ENCODE peak calls at places on chromosomes 3 and 15, in nine cellular contexts. One of them, this sample, is unnamed.

GRCh38 chr3:129432036-129432435 is 3.6 kb upstream of the EFCAB12 start:
- DNase-seq in activated naive CD4-positive, alpha-beta T cell treated with Interleukin-2 at 50 U/mL for 16 hours: no peak
- DNase-seq in AG10803: no peak
- DNase-seq in stimulated activated CD4-positive, alpha-beta T cell treated with anti-CD3 and anti-CD28 coated beads, Interleukin-2, amount 100 ng/mL, for 48 hours: no peak
- DNase-seq in nephron progenitor cell: no peak
- DNase-seq in activated gamma-delta T cell treated with Interleukin-2 at 50 U/mL for 16 hours: no peak
- DNase-seq in fibroblast of the conjunctiva: no peak
- DNase-seq in RPMI7951: peak
- DNase-seq in GM04503: no peak
- DNase-seq in this sample: peak

GRCh38 chr15:59191855-59192237 is 14.8 kb upstream of the LDHAL6B start:
- DNase-seq in activated gamma-delta T cell treated with Interleukin-2 at 50 U/mL for 16 hours: no peak
- DNase-seq in fibroblast of the conjunctiva: peak
- DNase-seq in nephron progenitor cell: no peak
- DNase-seq in AG10803: peak
- DNase-seq in GM04503: peak
- DNase-seq in RPMI7951: peak
- DNase-seq in activated naive CD4-positive, alpha-beta T cell treated with Interleukin-2 at 50 U/mL for 16 hours: no peak
- DNase-seq in stimulated activated CD4-positive, alpha-beta T cell treated with anti-CD3 and anti-CD28 coated beads, Interleukin-2, amount 100 ng/mL, for 48 hours: no peak
- DNase-seq in this sample: peak

GRCh38 chr15:26179906-26180305 is 316.8 kb upstream of the ATP10A start:
- DNase-seq in activated naive CD4-positive, alpha-beta T cell treated with Interleukin-2 at 50 U/mL for 16 hours: no peak
- DNase-seq in activated gamma-delta T cell treated with Interleukin-2 at 50 U/mL for 16 hours: no peak
- DNase-seq in stimulated activated CD4-positive, alpha-beta T cell treated with anti-CD3 and anti-CD28 coated beads, Interleukin-2, amount 100 ng/mL, for 48 hours: no peak
- DNase-seq in RPMI7951: no peak
- DNase-seq in fibroblast of the conjunctiva: no peak
- DNase-seq in AG10803: no peak
- DNase-seq in nephron progenitor cell: peak
- DNase-seq in GM04503: no peak
- DNase-seq in this sample: peak

GRCh38 chr3:25396251-25396650 is 31.8 kb upstream of the RARB start:
- DNase-seq in fibroblast of the conjunctiva: no peak
- DNase-seq in activated naive CD4-positive, alpha-beta T cell treated with Interleukin-2 at 50 U/mL for 16 hours: no peak
- DNase-seq in stimulated activated CD4-positive, alpha-beta T cell treated with anti-CD3 and anti-CD28 coated beads, Interleukin-2, amount 100 ng/mL, for 48 hours: no peak
- DNase-seq in GM04503: no peak
- DNase-seq in activated gamma-delta T cell treated with Interleukin-2 at 50 U/mL for 16 hours: no peak
- DNase-seq in RPMI7951: no peak
- DNase-seq in nephron progenitor cell: no peak
- DNase-seq in AG10803: no peak
- DNase-seq in this sample: no peak

GRCh38 chr3:53074761-53075742 is 29.2 kb upstream of the SFMBT1 start:
- DNase-seq in fibroblast of the conjunctiva: no peak
- DNase-seq in RPMI7951: no peak
- DNase-seq in AG10803: no peak
- DNase-seq in activated naive CD4-positive, alpha-beta T cell treated with Interleukin-2 at 50 U/mL for 16 hours: no peak
- DNase-seq in nephron progenitor cell: no peak
- DNase-seq in activated gamma-delta T cell treated with Interleukin-2 at 50 U/mL for 16 hours: no peak
- DNase-seq in GM04503: no peak
- DNase-seq in stimulated activated CD4-positive, alpha-beta T cell treated with anti-CD3 and anti-CD28 coated beads, Interleukin-2, amount 100 ng/mL, for 48 hours: no peak
- DNase-seq in this sample: no peak

GRCh38 chr3:42490243-42490642 is 12.2 kb upstream of the VIPR1 start:
- DNase-seq in GM04503: no peak
- DNase-seq in AG10803: no peak
- DNase-seq in RPMI7951: peak
- DNase-seq in nephron progenitor cell: no peak
- DNase-seq in fibroblast of the conjunctiva: no peak
- DNase-seq in activated gamma-delta T cell treated with Interleukin-2 at 50 U/mL for 16 hours: no peak
- DNase-seq in activated naive CD4-positive, alpha-beta T cell treated with Interleukin-2 at 50 U/mL for 16 hours: no peak
- DNase-seq in stimulated activated CD4-positive, alpha-beta T cell treated with anti-CD3 and anti-CD28 coated beads, Interleukin-2, amount 100 ng/mL, for 48 hours: no peak
- DNase-seq in this sample: peak

GRCh38 chr3:173876476-173876875 is 478.9 kb downstream of the NLGN1 start:
- DNase-seq in AG10803: no peak
- DNase-seq in nephron progenitor cell: no peak
- DNase-seq in GM04503: no peak
- DNase-seq in activated naive CD4-positive, alpha-beta T cell treated with Interleukin-2 at 50 U/mL for 16 hours: no peak
- DNase-seq in RPMI7951: no peak
- DNase-seq in stimulated activated CD4-positive, alpha-beta T cell treated with anti-CD3 and anti-CD28 coated beads, Interleukin-2, amount 100 ng/mL, for 48 hours: no peak
- DNase-seq in activated gamma-delta T cell treated with Interleukin-2 at 50 U/mL for 16 hours: no peak
- DNase-seq in fibroblast of the conjunctiva: no peak
- DNase-seq in this sample: no peak

GRCh38 chr3:156497326-156497725 is 57.6 kb downstream of the SSR3 start:
- DNase-seq in activated gamma-delta T cell treated with Interleukin-2 at 50 U/mL for 16 hours: no peak
- DNase-seq in activated naive CD4-positive, alpha-beta T cell treated with Interleukin-2 at 50 U/mL for 16 hours: no peak
- DNase-seq in AG10803: peak
- DNase-seq in fibroblast of the conjunctiva: no peak
- DNase-seq in GM04503: no peak
- DNase-seq in stimulated activated CD4-positive, alpha-beta T cell treated with anti-CD3 and anti-CD28 coated beads, Interleukin-2, amount 100 ng/mL, for 48 hours: no peak
- DNase-seq in RPMI7951: peak
- DNase-seq in nephron progenitor cell: no peak
- DNase-seq in this sample: no peak

GRCh38 chr15:39719109-39719508 is 63.5 kb downstream of the FSIP1 start:
- DNase-seq in activated naive CD4-positive, alpha-beta T cell treated with Interleukin-2 at 50 U/mL for 16 hours: no peak
- DNase-seq in RPMI7951: no peak
- DNase-seq in fibroblast of the conjunctiva: no peak
- DNase-seq in GM04503: no peak
- DNase-seq in nephron progenitor cell: no peak
- DNase-seq in stimulated activated CD4-positive, alpha-beta T cell treated with anti-CD3 and anti-CD28 coated beads, Interleukin-2, amount 100 ng/mL, for 48 hours: no peak
- DNase-seq in activated gamma-delta T cell treated with Interleukin-2 at 50 U/mL for 16 hours: no peak
- DNase-seq in AG10803: no peak
- DNase-seq in this sample: no peak

GRCh38 chr3:43949594-43949993 is 258.9 kb downstream of the ABHD5 start:
- DNase-seq in nephron progenitor cell: no peak
- DNase-seq in RPMI7951: no peak
- DNase-seq in GM04503: no peak
- DNase-seq in AG10803: no peak
- DNase-seq in activated naive CD4-positive, alpha-beta T cell treated with Interleukin-2 at 50 U/mL for 16 hours: no peak
- DNase-seq in fibroblast of the conjunctiva: no peak
- DNase-seq in stimulated activated CD4-positive, alpha-beta T cell treated with anti-CD3 and anti-CD28 coated beads, Interleukin-2, amount 100 ng/mL, for 48 hours: no peak
- DNase-seq in activated gamma-delta T cell treated with Interleukin-2 at 50 U/mL for 16 hours: no peak
- DNase-seq in this sample: no peak

GRCh38 chr15:79779739-79780138 is 117.1 kb downstream of the MTHFS start:
- DNase-seq in fibroblast of the conjunctiva: no peak
- DNase-seq in AG10803: no peak
- DNase-seq in activated naive CD4-positive, alpha-beta T cell treated with Interleukin-2 at 50 U/mL for 16 hours: peak
- DNase-seq in RPMI7951: no peak
- DNase-seq in nephron progenitor cell: no peak
- DNase-seq in stimulated activated CD4-positive, alpha-beta T cell treated with anti-CD3 and anti-CD28 coated beads, Interleukin-2, amount 100 ng/mL, for 48 hours: no peak
- DNase-seq in activated gamma-delta T cell treated with Interleukin-2 at 50 U/mL for 16 hours: no peak
- DNase-seq in GM04503: no peak
- DNase-seq in this sample: peak

GRCh38 chr3:4501422-4501821 is 8.3 kb downstream of the ITPR1 start:
- DNase-seq in fibroblast of the conjunctiva: no peak
- DNase-seq in stimulated activated CD4-positive, alpha-beta T cell treated with anti-CD3 and anti-CD28 coated beads, Interleukin-2, amount 100 ng/mL, for 48 hours: no peak
- DNase-seq in activated naive CD4-positive, alpha-beta T cell treated with Interleukin-2 at 50 U/mL for 16 hours: no peak
- DNase-seq in activated gamma-delta T cell treated with Interleukin-2 at 50 U/mL for 16 hours: no peak
- DNase-seq in nephron progenitor cell: no peak
- DNase-seq in GM04503: no peak
- DNase-seq in RPMI7951: no peak
- DNase-seq in AG10803: no peak
- DNase-seq in this sample: no peak

GRCh38 chr3:194579091-194579606 is 54.1 kb downstream of the TMEM44 start:
- DNase-seq in fibroblast of the conjunctiva: no peak
- DNase-seq in GM04503: no peak
- DNase-seq in activated gamma-delta T cell treated with Interleukin-2 at 50 U/mL for 16 hours: no peak
- DNase-seq in stimulated activated CD4-positive, alpha-beta T cell treated with anti-CD3 and anti-CD28 coated beads, Interleukin-2, amount 100 ng/mL, for 48 hours: no peak
- DNase-seq in RPMI7951: peak
- DNase-seq in nephron progenitor cell: no peak
- DNase-seq in AG10803: no peak
- DNase-seq in activated naive CD4-positive, alpha-beta T cell treated with Interleukin-2 at 50 U/mL for 16 hours: no peak
- DNase-seq in this sample: no peak

GRCh38 chr3:69999191-70000027 is at the start of gene SAMMSON:
- DNase-seq in stimulated activated CD4-positive, alpha-beta T cell treated with anti-CD3 and anti-CD28 coated beads, Interleukin-2, amount 100 ng/mL, for 48 hours: no peak
- DNase-seq in fibroblast of the conjunctiva: no peak
- DNase-seq in RPMI7951: peak
- DNase-seq in GM04503: no peak
- DNase-seq in AG10803: peak
- DNase-seq in activated naive CD4-positive, alpha-beta T cell treated with Interleukin-2 at 50 U/mL for 16 hours: no peak
- DNase-seq in activated gamma-delta T cell treated with Interleukin-2 at 50 U/mL for 16 hours: no peak
- DNase-seq in nephron progenitor cell: no peak
- DNase-seq in this sample: peak

GRCh38 chr3:67648701-67649100 is 5.7 kb downstream of the SUCLG2 start:
- DNase-seq in activated naive CD4-positive, alpha-beta T cell treated with Interleukin-2 at 50 U/mL for 16 hours: no peak
- DNase-seq in stimulated activated CD4-positive, alpha-beta T cell treated with anti-CD3 and anti-CD28 coated beads, Interleukin-2, amount 100 ng/mL, for 48 hours: no peak
- DNase-seq in AG10803: no peak
- DNase-seq in nephron progenitor cell: no peak
- DNase-seq in RPMI7951: peak
- DNase-seq in GM04503: no peak
- DNase-seq in fibroblast of the conjunctiva: no peak
- DNase-seq in activated gamma-delta T cell treated with Interleukin-2 at 50 U/mL for 16 hours: no peak
- DNase-seq in this sample: no peak

GRCh38 chr15:93037341-93038063 is 51.5 kb downstream of the RGMA start:
- DNase-seq in stimulated activated CD4-positive, alpha-beta T cell treated with anti-CD3 and anti-CD28 coated beads, Interleukin-2, amount 100 ng/mL, for 48 hours: no peak
- DNase-seq in GM04503: no peak
- DNase-seq in activated naive CD4-positive, alpha-beta T cell treated with Interleukin-2 at 50 U/mL for 16 hours: no peak
- DNase-seq in nephron progenitor cell: no peak
- DNase-seq in fibroblast of the conjunctiva: no peak
- DNase-seq in RPMI7951: peak
- DNase-seq in AG10803: peak
- DNase-seq in activated gamma-delta T cell treated with Interleukin-2 at 50 U/mL for 16 hours: no peak
- DNase-seq in this sample: no peak

GRCh38 chr3:185992801-185993467 is 55.1 kb upstream of the TRA2B start:
- DNase-seq in GM04503: no peak
- DNase-seq in stimulated activated CD4-positive, alpha-beta T cell treated with anti-CD3 and anti-CD28 coated beads, Interleukin-2, amount 100 ng/mL, for 48 hours: no peak
- DNase-seq in RPMI7951: no peak
- DNase-seq in nephron progenitor cell: no peak
- DNase-seq in fibroblast of the conjunctiva: peak
- DNase-seq in activated naive CD4-positive, alpha-beta T cell treated with Interleukin-2 at 50 U/mL for 16 hours: no peak
- DNase-seq in activated gamma-delta T cell treated with Interleukin-2 at 50 U/mL for 16 hours: no peak
- DNase-seq in AG10803: peak
- DNase-seq in this sample: no peak

GRCh38 chr3:19348929-19349564 is 200.7 kb downstream of the KCNH8 start:
- DNase-seq in activated gamma-delta T cell treated with Interleukin-2 at 50 U/mL for 16 hours: no peak
- DNase-seq in stimulated activated CD4-positive, alpha-beta T cell treated with anti-CD3 and anti-CD28 coated beads, Interleukin-2, amount 100 ng/mL, for 48 hours: no peak
- DNase-seq in GM04503: no peak
- DNase-seq in nephron progenitor cell: peak
- DNase-seq in AG10803: peak
- DNase-seq in fibroblast of the conjunctiva: peak
- DNase-seq in activated naive CD4-positive, alpha-beta T cell treated with Interleukin-2 at 50 U/mL for 16 hours: no peak
- DNase-seq in RPMI7951: peak
- DNase-seq in this sample: peak

This sample was measured in HT1080.